ENCODE peak calls at places on chromosome 4, in eight cellular contexts. A is endothelial cell of umbilical vein, C is IMR-90, B is lower leg skin, K is esophagus squamous epithelium, G is prostate gland, Q is A549, D is ovary. R is an unnamed sample.

GRCh38 chr4:142449771-142450373 is 396.2 kb downstream of the INPP4B start:
- DNase-seq in A (no peak), C (no peak), B (no peak), K (no peak), G (no peak), Q (no peak), D (no peak), R (no peak)

GRCh38 chr4:173525118-173526033 is 4.7 kb downstream of the HAND2 start:
- DNase-seq in A (no peak), C (no peak), B (no peak), K (no peak), G (no peak), Q (no peak), D (peak; percentile 36), R (no peak)

GRCh38 chr4:186019264-186019663 is 49.7 kb upstream of the TLR3 start:
- DNase-seq in A (no peak), C (no peak), B (no peak), K (no peak), G (no peak), Q (no peak), D (no peak), R (no peak)

GRCh38 chr4:80913381-80913780 is 117.1 kb upstream of the BMP3 start:
- DNase-seq in A (no peak), C (no peak), B (no peak), K (no peak), G (no peak), Q (no peak), D (no peak), R (no peak)

GRCh38 chr4:142083264-142083663 is 446.9 kb downstream of the IL15 start:
- DNase-seq in A (no peak), C (no peak), B (no peak), K (no peak), G (no peak), Q (no peak), D (no peak), R (no peak)

GRCh38 chr4:184824776-184825393 is 883 bp downstream of the ACSL1 start:
- DNase-seq in A (peak; percentile 30), C (no peak), B (peak; percentile 83), K (no peak), G (no peak), Q (no peak), D (no peak), R (no peak)

GRCh38 chr4:176791591-176792347 is 953 bp downstream of the VEGFC start:
- DNase-seq in A (peak; percentile 72), C (peak; percentile 54), B (peak; percentile 85), K (no peak), G (no peak), Q (no peak), D (peak; percentile 23), R (no peak)

GRCh38 chr4:188439641-188440311 is 300.5 kb downstream of the TRIML1 start:
- DNase-seq in A (no peak), C (peak; percentile 38), B (no peak), K (no peak), G (peak; percentile 51), Q (no peak), D (no peak), R (no peak)

GRCh38 chr4:53866055-53866454 is 198.3 kb downstream of the CHIC2 start:
- DNase-seq in A (no peak), C (no peak), B (no peak), K (no peak), G (no peak), Q (no peak), D (no peak), R (no peak)

GRCh38 chr4:128410037-128410436 is 122.4 kb upstream of the PGRMC2 start:
- DNase-seq in A (no peak), C (no peak), B (no peak), K (no peak), G (no peak), Q (no peak), D (no peak), R (no peak)

GRCh38 chr4:94634266-94634665 is 123.5 kb upstream of the BMPR1B start:
- DNase-seq in A (no peak), C (peak; percentile 45), B (no peak), K (no peak), G (no peak), Q (no peak), D (no peak), R (no peak)

GRCh38 chr4:112119358-112119783 is 25.9 kb upstream of the FAM241A start:
- DNase-seq in A (no peak), C (no peak), B (no peak), K (no peak), G (no peak), Q (no peak), D (no peak), R (no peak)

GRCh38 chr4:177214935-177215334 is 94.7 kb upstream of the NEIL3 start:
- DNase-seq in A (no peak), C (peak; percentile 48), B (no peak), K (no peak), G (no peak), Q (no peak), D (no peak), R (no peak)

GRCh38 chr4:55169352-55169959 is 44.1 kb upstream of the KDR start:
- DNase-seq in A (no peak), C (peak; percentile 50), B (no peak), K (no peak), G (no peak), Q (no peak), D (no peak), R (no peak)

GRCh38 chr4:119124314-119124713 is 11.3 kb upstream of the MYOZ2 start:
- DNase-seq in A (peak; percentile 64), C (no peak), B (no peak), K (no peak), G (no peak), Q (no peak), D (no peak), R (no peak)

GRCh38 chr4:139207873-139208403 is 30.9 kb upstream of the ELF2 start:
- DNase-seq in A (no peak), C (peak; percentile 6), B (no peak), K (no peak), G (no peak), Q (no peak), D (no peak), R (no peak)

GRCh38 chr4:88452941-88453340 is 4.0 kb upstream of the HERC5 start:
- DNase-seq in A (no peak), C (no peak), B (no peak), K (no peak), G (no peak), Q (no peak), D (no peak), R (no peak)

GRCh38 chr4:88457307-88458090 is 580 bp downstream of the HERC5 start:
- DNase-seq in A (no peak), C (no peak), B (peak; percentile 89), K (no peak), G (peak; percentile 25), Q (peak; percentile 5), D (peak; percentile 61), R (peak; percentile 72)

GRCh38 chr4:88451205-88451604 is 5.7 kb upstream of the HERC5 start:
- DNase-seq in A (no peak), C (no peak), B (no peak), K (no peak), G (no peak), Q (no peak), D (no peak), R (no peak)

GRCh38 chr4:88458091-88458740 is 1.3 kb downstream of the HERC5 start:
- DNase-seq in A (no peak), C (no peak), B (no peak), K (no peak), G (no peak), Q (no peak), D (no peak), R (no peak)

DNA sequence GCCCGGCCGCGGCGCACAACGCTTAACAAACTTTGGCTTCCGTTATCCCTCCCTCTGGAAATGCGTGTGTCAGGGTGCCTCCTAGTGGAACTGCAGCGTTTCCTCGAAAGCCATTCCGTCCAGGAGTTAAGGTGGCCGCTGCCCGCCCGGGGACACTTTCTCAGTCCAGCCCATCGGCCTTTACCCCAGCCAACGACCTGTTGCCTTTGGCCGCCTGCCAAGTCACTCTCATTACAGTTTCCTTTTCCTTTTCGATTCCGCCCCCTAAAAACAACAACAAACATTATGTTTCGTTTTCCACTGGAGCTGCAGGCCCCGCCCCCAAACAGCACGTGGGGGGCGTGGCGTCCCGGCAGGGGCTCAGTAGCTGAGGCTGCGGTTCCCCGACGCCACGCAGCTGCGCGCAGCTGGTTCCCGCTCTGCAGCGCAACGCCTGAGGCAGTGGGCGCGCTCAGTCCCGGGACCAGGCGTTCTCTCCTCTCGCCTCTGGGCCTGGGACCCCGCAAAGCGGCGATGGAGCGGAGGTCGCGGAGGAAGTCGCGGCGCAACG is at the start of gene HERC5:
- DNase-seq in A (peak; percentile 97), C (peak; percentile 81), B (peak; percentile 98), K (peak; percentile 50), G (peak; percentile 79), Q (peak; percentile 82), D (peak; percentile 96), R (peak; percentile 91)
- TF ChIP-seq POLR2A in A (no peak), C (no peak), B (no peak), K (no peak), G (peak; percentile 63), Q (no peak), D (peak; percentile 85), R (no peak)

GRCh38 chr4:11428701-11429571 is at the start of gene HS3ST1:
- DNase-seq in A (peak; percentile 75), C (peak; percentile 8), B (peak; percentile 94), K (peak; percentile 42), G (peak; percentile 83), Q (peak; percentile 67), D (peak; percentile 91), R (no peak)
- TF ChIP-seq POLR2A in A (no peak), C (no peak), B (no peak), K (no peak), G (peak; percentile 51), Q (no peak), D (no peak), R (no peak)

DNA sequence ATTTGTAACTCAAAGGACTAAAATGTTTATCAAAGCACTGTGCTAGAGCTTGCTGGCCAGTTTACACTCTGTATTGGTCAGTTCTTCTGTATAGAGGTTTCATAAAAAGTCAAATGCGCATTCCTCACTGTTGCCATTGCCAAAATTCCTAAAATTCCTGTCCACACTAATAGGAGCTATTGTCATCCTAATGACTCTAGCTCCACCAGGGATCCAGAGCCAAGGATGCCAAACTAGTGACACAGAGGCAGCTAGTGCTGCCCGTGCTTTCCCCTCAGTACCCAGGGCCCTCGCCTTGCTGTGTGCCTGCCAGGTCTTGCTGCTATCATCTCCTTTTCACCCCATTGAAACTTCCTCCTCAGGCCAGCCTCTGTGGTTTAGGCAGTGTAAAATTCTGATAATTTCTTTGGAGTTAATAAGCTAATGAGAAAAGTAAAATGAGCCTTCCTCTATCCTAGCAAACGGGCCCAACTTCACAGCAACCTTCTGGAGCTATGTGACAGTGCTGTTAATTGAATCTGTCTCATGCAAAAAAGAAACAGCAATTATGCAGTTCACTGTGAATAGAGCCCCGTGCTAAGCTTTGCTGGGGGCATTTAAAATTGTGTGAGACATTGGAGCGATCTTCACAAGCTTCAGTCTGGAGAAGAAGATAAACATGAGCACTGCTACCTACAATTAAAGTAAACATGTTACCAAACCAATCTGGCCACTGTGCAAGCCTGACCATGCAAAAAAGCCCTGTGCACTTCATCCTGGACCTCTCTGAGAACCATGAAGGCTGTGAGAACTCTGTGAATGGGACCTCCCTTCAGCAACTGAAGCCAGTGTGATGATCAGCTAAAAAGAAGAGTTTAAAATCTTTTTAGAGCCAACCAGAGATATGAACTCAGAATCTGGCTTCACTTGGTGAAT is 43.1 kb upstream of the FGF2 start:
- DNase-seq in A (peak; percentile 86), C (peak; percentile 87), B (no peak), K (no peak), G (peak; percentile 10), Q (peak; percentile 76), D (peak; percentile 20), R (no peak)
- TF ChIP-seq POLR2A in A (peak; percentile 13), C (no peak), B (no peak), K (no peak), G (no peak), Q (no peak), D (no peak), R (no peak)

GRCh38 chr4:47914219-47914925 is at the start of gene NFXL1:
- DNase-seq in A (peak; percentile 97), C (peak; percentile 96), B (peak; percentile 99), K (peak; percentile 96), G (peak; percentile 97), Q (peak; percentile 71), D (peak; percentile 97), R (peak; percentile 96)
- TF ChIP-seq POLR2A in A (peak; percentile 93), C (peak; percentile 85), B (no peak), K (no peak), G (peak; percentile 86), Q (peak; percentile 86), D (peak; percentile 70), R (peak; percentile 64)

R was measured in erythroblast.